ENCODE peak calls at places on chromosome 1, in six cellular contexts. F, H, O, N, D and C are unnamed samples.

GRCh38 chr1:201004154-201004553 is 19.4 kb downstream of the KIF21B start:
- DNase-seq in F (no peak), H (no peak), O (no peak), N (no peak), D (no peak), C (no peak)

GRCh38 chr1:59477286-59477685 is 180.4 kb downstream of the FGGY start:
- DNase-seq in F (no peak), H (no peak), O (peak; percentile 67), N (no peak), D (no peak), C (no peak)

GRCh38 chr1:2468041-2468472 is 8.0 kb upstream of the PLCH2 start:
- DNase-seq in F (peak; percentile 90), H (peak; percentile 77), O (no peak), N (peak; percentile 53), D (no peak), C (peak; percentile 33)

GRCh38 chr1:53716150-53716549 is 22.8 kb downstream of the GLIS1 start:
- DNase-seq in F (no peak), H (no peak), O (no peak), N (no peak), D (no peak), C (no peak)

GRCh38 chr1:29713857-29714256 is 477.5 kb downstream of the PTPRU start:
- DNase-seq in F (no peak), H (no peak), O (no peak), N (no peak), D (no peak), C (no peak)

GRCh38 chr1:160499631-160500030 is 23.4 kb downstream of the SLAMF6 start:
- DNase-seq in F (no peak), H (no peak), O (no peak), N (no peak), D (no peak), C (no peak)

GRCh38 chr1:47978486-47978885 is 18.7 kb downstream of the TRABD2B start:
- DNase-seq in F (no peak), H (no peak), O (no peak), N (no peak), D (no peak), C (no peak)

GRCh38 chr1:184518958-184519357 is 132.1 kb downstream of the C1orf21 start:
- DNase-seq in F (no peak), H (no peak), O (no peak), N (no peak), D (no peak), C (no peak)

GRCh38 chr1:74733616-74734484 is 898 bp downstream of the TYW3 start:
- DNase-seq in F (peak; percentile 45), H (peak; percentile 76), O (peak; percentile 57), N (peak; percentile 54), D (no peak), C (peak; percentile 87)

GRCh38 chr1:156848461-156849150 is 10.3 kb downstream of the INSRR start:
- DNase-seq in F (peak; percentile 58), H (peak; percentile 70), O (peak; percentile 70), N (peak; percentile 44), D (no peak), C (no peak)

GRCh38 chr1:223531742-223532341 is 133.7 kb downstream of the CAPN8 start:
- DNase-seq in F (peak; percentile 72), H (peak; percentile 62), O (no peak), N (peak; percentile 18), D (no peak), C (peak; percentile 33)